ENCODE peak calls at places on chromosomes 16 and 17, in four cellular contexts. P is mesothelial cell of epicardium, M is B cell, R is A549. O is an unnamed sample.

GRCh38 chr16:49437344-49437743 is 63.7 kb downstream of the C16orf78 start:
- DNase-seq in P (no peak), M (no peak), R (no peak), O (no peak)

GRCh38 chr17:49521088-49521450 is 26.0 kb downstream of the NGFR start:
- DNase-seq in P (no peak), M (no peak), R (no peak), O (no peak)

GRCh38 chr17:77734371-77735050 is 224.0 kb upstream of the TNRC6C start:
- DNase-seq in P (peak; percentile 84), M (no peak), R (peak; percentile 37), O (peak; percentile 10)

GRCh38 chr16:12318661-12319463 is 342.3 kb downstream of the SNX29 start:
- DNase-seq in P (no peak), M (no peak), R (no peak), O (no peak)

GRCh38 chr17:44044092-44044491 is 22.4 kb downstream of the LSM12 start:
- DNase-seq in P (no peak), M (no peak), R (no peak), O (no peak)

GRCh38 chr17:29760279-29760721 is 137.6 kb upstream of the CORO6 start:
- DNase-seq in P (no peak), M (peak; percentile 71), R (no peak), O (peak; percentile 35)

GRCh38 chr17:15112881-15113617 is 152.1 kb downstream of the PMP22 start:
- DNase-seq in P (no peak), M (no peak), R (no peak), O (no peak)

GRCh38 chr16:50469744-50470301 is 78.4 kb upstream of the NKD1 start:
- DNase-seq in P (no peak), M (no peak), R (no peak), O (no peak)

GRCh38 chr17:57257911-57258885 is 1.9 kb downstream of the MSI2 start:
- DNase-seq in P (no peak), M (no peak), R (no peak), O (no peak)

GRCh38 chr16:23944381-23944780 is 108.6 kb downstream of the PRKCB start:
- DNase-seq in P (no peak), M (no peak), R (no peak), O (no peak)

GRCh38 chr16:89476379-89476778 is 14.0 kb downstream of the ANKRD11 start:
- DNase-seq in P (no peak), M (no peak), R (no peak), O (no peak)

GRCh38 chr16:47069291-47069690 is 74.5 kb downstream of the NETO2 start:
- DNase-seq in P (no peak), M (no peak), R (no peak), O (no peak)

GRCh38 chr16:66612422-66612821 is 7.9 kb downstream of the CMTM3 start:
- DNase-seq in P (no peak), M (no peak), R (no peak), O (no peak)

GRCh38 chr16:57628782-57629181 is 352 bp downstream of the ADGRG1 start:
- DNase-seq in P (no peak), M (no peak), R (no peak), O (no peak)

GRCh38 chr17:79951361-79952264 is 84.1 kb downstream of the TBC1D16 start:
- DNase-seq in P (peak; percentile 48), M (no peak), R (no peak), O (no peak)

GRCh38 chr16:23064642-23065041 is 84.6 kb downstream of the USP31 start:
- DNase-seq in P (no peak), M (no peak), R (no peak), O (no peak)

GRCh38 chr17:49980703-49981197 is 11.8 kb downstream of the DLX4 start:
- DNase-seq in P (no peak), M (no peak), R (no peak), O (no peak)

GRCh38 chr16:4324871-4325740 is 9.2 kb downstream of the GLIS2 start:
- DNase-seq in P (no peak), M (no peak), R (no peak), O (no peak)

GRCh38 chr17:58232707-58233156 is 5.7 kb upstream of the LPO start:
- DNase-seq in P (no peak), M (peak; percentile 58), R (peak; percentile 44), O (no peak)

GRCh38 chr17:49108318-49108717 is 24.3 kb upstream of the B4GALNT2 start:
- DNase-seq in P (no peak), M (no peak), R (peak; percentile 72), O (no peak)

GRCh38 chr16:75107505-75107904 is 9.1 kb downstream of the LDHD start:
- DNase-seq in P (no peak), M (no peak), R (no peak), O (no peak)

GRCh38 chr16:50210266-50211038 is 55.9 kb upstream of the ADCY7 start:
- DNase-seq in P (peak; percentile 51), M (peak; percentile 50), R (peak; percentile 78), O (peak; percentile 43)

GRCh38 chr17:35460354-35460851 is 11.8 kb upstream of the SLFN13 start:
- DNase-seq in P (no peak), M (peak; percentile 91), R (peak; percentile 42), O (peak; percentile 56)

GRCh38 chr16:6146874-6147425 is 1049.4 kb upstream of the EEF2KMT start:
- DNase-seq in P (no peak), M (no peak), R (no peak), O (no peak)

GRCh38 chr17:59838196-59838911 is 54.4 kb downstream of the TUBD1 start:
- DNase-seq in P (no peak), M (no peak), R (peak; percentile 83), O (no peak)

GRCh38 chr16:12415072-12415471 is 388.6 kb downstream of the CPPED1 start:
- DNase-seq in P (no peak), M (no peak), R (no peak), O (no peak)

GRCh38 chr16:66469932-66470546 is 42.9 kb downstream of the BEAN1 start:
- DNase-seq in P (no peak), M (no peak), R (no peak), O (no peak)

GRCh38 chr16:75193265-75193650 is 13.7 kb downstream of the CTRB2 start:
- DNase-seq in P (no peak), M (no peak), R (no peak), O (no peak)

GRCh38 chr17:31754239-31754945 is 104.7 kb downstream of the COPRS start:
- DNase-seq in P (no peak), M (no peak), R (peak; percentile 41), O (no peak)

GRCh38 chr17:28008526-28008925 is 34.0 kb upstream of the NLK start:
- DNase-seq in P (no peak), M (no peak), R (peak; percentile 46), O (no peak)

GRCh38 chr16:2032285-2033056 is 5.8 kb downstream of the NHERF2 start:
- DNase-seq in P (no peak), M (no peak), R (no peak), O (no peak)

GRCh38 chr17:36858119-36859002 is 78.9 kb upstream of the LHX1 start:
- DNase-seq in P (no peak), M (no peak), R (no peak), O (no peak)

GRCh38 chr17:78314683-78315354 is 45.1 kb downstream of the SOCS3 start:
- DNase-seq in P (no peak), M (no peak), R (no peak), O (no peak)

GRCh38 chr17:58783380-58783779 is 27.7 kb downstream of the PPM1E start:
- DNase-seq in P (no peak), M (no peak), R (no peak), O (no peak)

GRCh38 chr17:60091908-60092331 is 13.2 kb upstream of the HEATR6 start:
- DNase-seq in P (no peak), M (peak; percentile 49), R (no peak), O (no peak)

GRCh38 chr16:67676516-67676915 is 9.9 kb downstream of the C16orf86 start:
- DNase-seq in P (no peak), M (no peak), R (no peak), O (no peak)

GRCh38 chr16:8959921-8960787 is 3.6 kb downstream of the USP7 start:
- DNase-seq in P (no peak), M (peak; percentile 41), R (no peak), O (no peak)

GRCh38 chr17:17019891-17020456 is 22.3 kb upstream of the MPRIP start:
- DNase-seq in P (no peak), M (no peak), R (no peak), O (no peak)

GRCh38 chr17:57669671-57670529 is 75.2 kb downstream of the CCDC182 start:
- DNase-seq in P (no peak), M (no peak), R (no peak), O (no peak)

DNA sequence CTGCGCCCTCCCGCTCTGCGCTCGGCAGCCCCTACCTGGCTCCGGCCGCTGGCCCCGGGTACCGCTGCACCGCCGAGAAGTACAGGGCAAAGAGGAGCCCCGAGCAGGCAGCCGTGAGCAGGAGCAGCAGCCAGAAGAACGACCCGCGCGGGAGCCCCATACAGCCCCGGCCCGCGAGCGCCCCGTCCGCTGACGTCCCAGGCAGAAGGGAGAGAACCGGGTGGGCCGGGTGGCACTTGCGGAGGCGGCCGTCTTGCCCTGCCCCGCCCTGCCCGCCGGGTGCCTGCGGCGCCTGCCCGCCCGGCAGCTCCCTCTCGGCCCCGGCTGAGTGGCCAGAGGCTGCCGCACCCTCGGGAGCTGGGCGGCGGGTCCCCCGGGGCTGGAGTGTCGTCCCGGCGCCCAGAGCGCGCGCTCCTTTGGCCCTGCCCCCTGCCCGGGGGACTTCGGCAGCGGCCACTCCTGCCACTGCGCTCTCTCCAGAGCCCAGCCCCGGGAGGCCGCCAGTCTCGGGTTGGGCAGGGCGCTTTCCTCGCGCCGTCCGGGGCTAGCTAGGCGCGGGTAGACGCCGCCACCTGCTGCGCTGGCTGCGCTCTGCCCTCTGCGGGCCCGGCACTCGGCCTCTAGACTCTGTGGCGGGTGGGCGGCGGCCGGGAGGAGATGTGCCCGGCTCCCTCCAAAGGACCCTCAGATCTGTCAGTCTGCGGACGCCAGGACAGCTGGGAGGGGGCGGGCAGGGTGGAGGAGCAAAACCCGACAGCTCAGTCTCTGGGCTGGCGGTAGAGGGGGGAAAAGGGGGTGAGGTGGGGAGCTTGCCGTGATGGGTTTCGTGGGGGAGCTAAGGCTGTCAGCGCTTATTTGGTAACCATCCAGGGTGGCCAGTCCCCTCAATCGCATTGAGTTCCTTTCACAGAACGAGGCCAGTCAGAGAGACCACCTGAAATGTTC is at the start of gene ST6GALNAC2:
- DNase-seq in P (peak; percentile 31), M (peak; percentile 70), R (peak; percentile 59), O (peak; percentile 23)
- TF ChIP-seq CTCF in P (no peak), M (peak; percentile 27), R (peak; percentile 25), O (no peak)

GRCh38 chr16:48365601-48366164 is 19.5 kb downstream of the SIAH1 start:
- DNase-seq in P (peak; percentile 58), M (peak; percentile 85), R (peak; percentile 93), O (peak; percentile 52)
- TF ChIP-seq CTCF in P (no peak), M (no peak), R (no peak), O (no peak)

DNA sequence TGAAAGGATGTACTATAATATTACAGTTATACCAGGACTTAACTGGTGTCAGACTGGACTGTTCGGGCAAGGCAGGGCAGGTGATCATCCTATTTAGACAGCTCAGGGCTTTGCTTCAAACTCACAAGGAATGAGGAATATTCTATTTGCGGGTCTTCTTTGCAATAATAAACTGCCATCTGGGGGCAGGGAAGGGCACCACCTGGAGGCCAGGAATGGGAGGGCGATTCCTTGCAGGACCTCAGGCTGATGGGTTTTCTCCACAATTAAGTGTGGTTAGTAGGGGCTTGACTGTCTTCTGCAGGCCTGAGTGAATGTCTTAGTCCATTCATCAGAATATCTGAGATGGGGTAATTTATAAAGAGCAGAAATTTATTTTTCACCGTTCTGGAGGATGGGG is 424.1 kb downstream of the CA10 start:
- DNase-seq in P (no peak), M (no peak), R (no peak), O (no peak)
- TF ChIP-seq CTCF in P (peak; percentile 33), M (no peak), R (no peak), O (no peak)

GRCh38 chr17:3554440-3554839 is 3.2 kb downstream of the TRPV3 start:
- DNase-seq in P (no peak), M (no peak), R (no peak), O (no peak)
- TF ChIP-seq CTCF in P (no peak), M (no peak), R (no peak), O (no peak)